ENCODE peak calls at places on chromosomes 12 and 14, in five cellular contexts. Z, M, W, J and F are unnamed samples.

GRCh38 chr12:31215521-31216232 is 110.3 kb downstream of the SINHCAF start:
- DNase-seq in M (no peak), Z (no peak), W (no peak), J (no peak), F (no peak)

GRCh38 chr14:37171678-37172023 is 755 bp downstream of the SLC25A21 start:
- DNase-seq in Z (no peak), M (no peak), J (no peak), W (no peak), F (no peak)

GRCh38 chr14:23160924-23161522 is 22.4 kb downstream of the SLC7A8 start:
- DNase-seq in J (no peak), M (no peak), Z (no peak), W (peak), F (no peak)

GRCh38 chr14:84825481-84825880 is 704.5 kb upstream of the FLRT2 start:
- DNase-seq in M (no peak), J (no peak), Z (no peak), W (no peak), F (no peak)

GRCh38 chr14:21015312-21015711 is 9.5 kb downstream of the NDRG2 start:
- DNase-seq in J (no peak), M (no peak), Z (no peak), W (no peak), F (no peak)

GRCh38 chr12:127787544-127787943 is 479.4 kb upstream of the TMEM132C start:
- DNase-seq in M (no peak), J (no peak), W (no peak), Z (no peak), F (no peak)

GRCh38 chr14:59225281-59225680 is 36.8 kb downstream of the DAAM1 start:
- DNase-seq in J (no peak), M (no peak), Z (no peak), W (no peak), F (no peak)

GRCh38 chr12:125185740-125186470 is 120.7 kb downstream of the AACS start:
- DNase-seq in J (no peak), W (peak), Z (peak), M (no peak), F (peak)

GRCh38 chr14:90453401-90453951 is 56.6 kb downstream of the CALM1 start:
- DNase-seq in J (no peak), M (no peak), Z (no peak), W (no peak), F (no peak)

GRCh38 chr12:128079476-128079875 is 187.5 kb upstream of the TMEM132C start:
- DNase-seq in Z (no peak), W (no peak), J (no peak), M (no peak), F (no peak)

GRCh38 chr12:70366581-70367267 is 634 bp downstream of the KCNMB4 start:
- DNase-seq in W (peak), M (no peak), J (no peak), Z (peak), F (peak)

GRCh38 chr14:91175802-91176201 is 61.9 kb downstream of the DGLUCY start:
- DNase-seq in W (no peak), M (no peak), Z (no peak), J (no peak), F (no peak)

GRCh38 chr14:96206461-96206860 is 1.8 kb downstream of the BDKRB2 start:
- DNase-seq in Z (no peak), J (no peak), W (no peak), M (no peak), F (no peak)

GRCh38 chr14:23446291-23446851 is 10.9 kb upstream of the MYH7 start:
- DNase-seq in Z (no peak), J (no peak), W (no peak), M (no peak), F (no peak)

GRCh38 chr12:105946541-105946940 is 192.2 kb downstream of the NUAK1 start:
- DNase-seq in W (peak), Z (no peak), M (no peak), J (no peak), F (no peak)

GRCh38 chr12:91406920-91407341 is 224.3 kb upstream of the DCN start:
- DNase-seq in Z (no peak), W (no peak), J (no peak), M (peak), F (peak)

GRCh38 chr12:29288031-29288430 is 92.9 kb downstream of the ERGIC2 start:
- DNase-seq in W (no peak), M (no peak), J (no peak), Z (no peak), F (no peak)

GRCh38 chr14:86787782-86788181 is 1205.2 kb downstream of the GALC start:
- DNase-seq in W (no peak), J (no peak), M (no peak), Z (no peak), F (no peak)

GRCh38 chr12:107986183-107986582 is 142.9 kb upstream of the WSCD2 start:
- DNase-seq in Z (no peak), M (no peak), J (no peak), W (no peak), F (no peak)

GRCh38 chr12:67069451-67070306 is 199.5 kb upstream of the CAND1 start:
- DNase-seq in W (peak), J (peak), Z (peak), M (no peak), F (peak)

GRCh38 chr14:25069889-25070288 is 19.9 kb upstream of the STXBP6 start:
- DNase-seq in Z (no peak), W (no peak), J (no peak), M (no peak), F (no peak)
- TF ChIP-seq HDAC2 in Z (no peak), W (no peak), J (no peak), M (no peak), F (no peak)

GRCh38 chr12:5073838-5074237 is 30.2 kb downstream of the KCNA5 start:
- DNase-seq in Z (no peak), M (no peak), J (no peak), W (no peak), F (no peak)
- TF ChIP-seq HDAC2 in Z (no peak), M (no peak), J (no peak), W (no peak), F (no peak)

DNA sequence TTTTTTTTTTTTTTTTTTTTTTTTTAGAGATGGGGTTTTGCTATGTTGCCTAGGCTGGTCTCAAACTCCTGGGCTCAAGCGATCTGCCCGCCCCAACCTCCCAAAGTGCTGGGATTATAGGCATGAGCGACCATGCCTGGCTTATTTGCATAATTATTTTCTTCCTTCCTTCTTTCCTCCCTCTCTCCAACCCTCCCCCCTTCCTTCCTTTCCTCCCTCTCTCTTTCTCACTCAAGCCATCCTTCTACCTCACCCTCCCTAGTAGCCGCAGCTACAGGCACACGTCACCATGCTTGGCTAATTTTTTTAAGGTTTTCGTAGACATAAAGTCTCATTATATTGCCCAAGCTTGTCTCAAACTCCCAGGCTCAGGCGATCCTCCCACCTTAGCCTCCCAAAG is 83.8 kb downstream of the PEBP1 start:
- DNase-seq in Z (no peak), M (no peak), J (no peak), W (no peak), F (no peak)
- TF ChIP-seq HDAC2 in Z (no peak), M (no peak), J (no peak), W (no peak), F (no peak)

GRCh38 chr14:104714681-104715080 is 9.3 kb upstream of the ADSS1 start:
- DNase-seq in W (no peak), J (no peak), M (no peak), Z (no peak), F (no peak)
- TF ChIP-seq HDAC2 in W (no peak), J (no peak), M (no peak), Z (no peak), F (no peak)

DNA sequence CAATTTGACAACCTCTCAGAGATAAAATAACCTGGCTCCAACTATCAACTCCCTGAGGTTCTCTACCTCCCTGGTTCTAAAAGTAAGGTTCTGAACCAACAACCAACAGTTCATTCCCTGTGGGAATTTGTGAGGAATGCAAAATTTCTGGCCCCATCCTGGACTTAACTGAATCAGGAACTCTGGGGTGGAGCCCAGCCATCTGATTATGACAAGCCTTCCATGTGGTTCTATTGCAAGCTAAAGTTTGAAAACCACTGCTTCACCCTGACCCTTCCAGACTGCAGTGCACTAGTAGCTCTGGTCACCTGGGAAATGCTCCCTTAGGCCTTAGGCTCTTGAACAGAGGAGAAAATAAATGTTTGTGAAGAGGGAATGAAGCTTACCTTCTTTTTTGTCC is 38.9 kb upstream of the DDHD1 start:
- DNase-seq in Z (no peak), J (no peak), M (no peak), W (no peak), F (no peak)
- TF ChIP-seq HDAC2 in Z (no peak), J (no peak), M (no peak), W (no peak), F (no peak)